ENCODE peak calls at places on chromosomes 1 and 21, in seven cellular contexts. S is foreskin fibroblast; X is T-helper 2 cell; Z is GM19239; J is iPS DF 19.7; M is activated CD8-positive, alpha-beta memory T cell treated with anti-CD3 and anti-CD28 coated beads, Interleukin-2, amount 50 U/mL, for 4 hours; V is activated naive CD8-positive, alpha-beta T cell treated with anti-CD3 and anti-CD28 coated beads for 36 hours. E is an unnamed sample.

GRCh38 chr1:23524716-23525401 is 6.2 kb downstream of the E2F2 start:
- DNase-seq in V (no peak), Z (no peak), M (no peak), X (no peak), S (no peak), J (no peak), E (peak; percentile 40)

GRCh38 chr1:65703853-65704252 is 88.8 kb upstream of the PDE4B start:
- DNase-seq in J (no peak), X (no peak), S (no peak), V (no peak), Z (no peak), M (no peak), E (no peak)

GRCh38 chr1:149849947-149850360 is 49.4 kb upstream of the BOLA1 start:
- DNase-seq in V (no peak), M (no peak), X (no peak), Z (no peak), S (peak; percentile 18), J (no peak), E (no peak)

GRCh38 chr1:54229281-54229891 is 29.4 kb downstream of the MRPL37 start:
- DNase-seq in M (no peak), Z (no peak), X (no peak), V (peak; percentile 41), S (peak; percentile 73), J (no peak), E (peak; percentile 42)

GRCh38 chr1:230750576-230750975 is 3.4 kb downstream of the CAPN9 start:
- DNase-seq in M (no peak), V (no peak), X (no peak), Z (no peak), J (no peak), S (no peak), E (no peak)

GRCh38 chr1:202029171-202029665 is 18.8 kb downstream of the ELF3 start:
- DNase-seq in M (no peak), J (no peak), V (no peak), Z (no peak), S (peak; percentile 73), X (no peak), E (no peak)

GRCh38 chr1:53516181-53516580 is 57.0 kb downstream of the DMRTB1 start:
- DNase-seq in X (no peak), M (no peak), S (no peak), V (no peak), J (no peak), Z (no peak), E (no peak)

GRCh38 chr21:35974801-35975200 is 85.5 kb downstream of the SETD4 start:
- DNase-seq in Z (no peak), S (no peak), V (no peak), X (no peak), J (no peak), M (no peak), E (no peak)

GRCh38 chr1:214022810-214023425 is 35.1 kb downstream of the PROX1 start:
- DNase-seq in J (no peak), Z (no peak), M (no peak), X (no peak), S (no peak), V (no peak), E (no peak)

GRCh38 chr1:226939439-226940028 is 560 bp upstream of the COQ8A start:
- DNase-seq in X (no peak), J (peak; percentile 9), Z (peak; percentile 46), V (peak; percentile 69), S (peak; percentile 67), M (peak; percentile 58), E (peak; percentile 75)

GRCh38 chr1:167375949-167376348 is 142.4 kb downstream of the CD247 start:
- DNase-seq in Z (no peak), X (no peak), M (no peak), J (no peak), V (no peak), S (no peak), E (no peak)

GRCh38 chr1:160108888-160109662 is 6.5 kb upstream of the ATP1A2 start:
- DNase-seq in Z (peak; percentile 34), J (no peak), M (no peak), S (peak; percentile 79), V (no peak), X (no peak), E (peak; percentile 56)

GRCh38 chr1:165114022-165114888 is 242.3 kb downstream of the LMX1A start:
- DNase-seq in M (no peak), Z (peak; percentile 4), X (no peak), V (no peak), S (peak; percentile 67), J (no peak), E (peak; percentile 4)

GRCh38 chr1:41943717-41944116 is 25.0 kb upstream of the HIVEP3 start:
- DNase-seq in X (no peak), V (no peak), M (no peak), J (no peak), S (no peak), Z (no peak), E (no peak)

GRCh38 chr1:183716286-183716685 is 63.2 kb upstream of the APOBEC4 start:
- DNase-seq in X (no peak), J (no peak), S (no peak), Z (no peak), V (no peak), M (no peak), E (no peak)

GRCh38 chr1:33142483-33143065 is 39.3 kb downstream of the TRIM62 start:
- DNase-seq in J (no peak), Z (no peak), X (no peak), S (no peak), V (no peak), M (no peak), E (no peak)

GRCh38 chr1:10339815-10340214 is 59.0 kb upstream of the PGD start:
- DNase-seq in Z (no peak), X (no peak), S (peak; percentile 72), V (no peak), J (peak; percentile 20), M (no peak), E (no peak)

GRCh38 chr1:188128761-188129160 is 1300.0 kb downstream of the PLA2G4A start:
- DNase-seq in V (no peak), J (no peak), S (peak; percentile 12), M (no peak), X (no peak), Z (no peak), E (no peak)

GRCh38 chr1:203331224-203331623 is 19.7 kb downstream of the FMOD start:
- DNase-seq in V (no peak), S (no peak), X (no peak), Z (no peak), J (no peak), M (no peak), E (no peak)

GRCh38 chr1:92944901-92945747 is 16.1 kb downstream of the DIPK1A start:
- DNase-seq in M (no peak), S (no peak), X (no peak), J (no peak), Z (no peak), V (no peak), E (no peak)

GRCh38 chr21:35217504-35218060 is 168.5 kb upstream of the RUNX1 start:
- DNase-seq in X (no peak), J (peak; percentile 42), V (peak; percentile 26), S (peak; percentile 94), Z (no peak), M (no peak), E (peak; percentile 75)

GRCh38 chr1:169949139-169949538 is 55.4 kb upstream of the SCYL3 start:
- DNase-seq in M (no peak), S (no peak), Z (no peak), V (no peak), J (no peak), X (no peak), E (no peak)

E was measured in activated T-cell treated with anti-CD3 and anti-CD28 coated beads, Interleukin-2, amount 50 U/mL, for 72 hours.